ENCODE peak calls at places on chromosomes 16 and 17, in five cellular contexts. One of them, this sample, is unnamed.

GRCh38 chr17:80474231-80474932 is 2.0 kb downstream of the NPTX1 start:
- DNase-seq in prostate gland: peak; percentile 41
- DNase-seq in heart left ventricle: no peak
- DNase-seq in adrenal gland: no peak
- DNase-seq in HCT116: peak; percentile 58
- DNase-seq in this sample: no peak

GRCh38 chr17:43367588-43368242 is 31.1 kb upstream of the ARL4D start:
- DNase-seq in prostate gland: no peak
- DNase-seq in heart left ventricle: no peak
- DNase-seq in adrenal gland: no peak
- DNase-seq in HCT116: peak; percentile 96
- DNase-seq in this sample: no peak

GRCh38 chr16:82769845-82770244 is 143.1 kb downstream of the CDH13 start:
- DNase-seq in prostate gland: no peak
- DNase-seq in heart left ventricle: peak; percentile 27
- DNase-seq in adrenal gland: no peak
- DNase-seq in HCT116: no peak
- DNase-seq in this sample: no peak

GRCh38 chr17:74862108-74862901 is 2.6 kb upstream of the GRIN2C start:
- DNase-seq in prostate gland: no peak
- DNase-seq in heart left ventricle: peak; percentile 66
- DNase-seq in adrenal gland: peak; percentile 67
- DNase-seq in HCT116: no peak
- DNase-seq in this sample: peak; percentile 69

GRCh38 chr17:18257268-18257681 is 1.3 kb downstream of the FLII start:
- DNase-seq in prostate gland: peak; percentile 35
- DNase-seq in heart left ventricle: no peak
- DNase-seq in adrenal gland: peak; percentile 22
- DNase-seq in HCT116: no peak
- DNase-seq in this sample: no peak

GRCh38 chr17:28570716-28571254 is 539 bp downstream of the PIGS start:
- DNase-seq in prostate gland: peak; percentile 55
- DNase-seq in heart left ventricle: no peak
- DNase-seq in adrenal gland: peak; percentile 51
- DNase-seq in HCT116: no peak
- DNase-seq in this sample: no peak

GRCh38 chr16:89722392-89723278 is 1.3 kb downstream of the ZNF276 start:
- DNase-seq in prostate gland: peak; percentile 66
- DNase-seq in heart left ventricle: peak; percentile 68
- DNase-seq in adrenal gland: no peak
- DNase-seq in HCT116: peak; percentile 56
- DNase-seq in this sample: no peak

GRCh38 chr17:17414316-17414937 is 62.4 kb upstream of the MED9 start:
- DNase-seq in prostate gland: no peak
- DNase-seq in heart left ventricle: peak; percentile 35
- DNase-seq in adrenal gland: no peak
- DNase-seq in HCT116: no peak
- DNase-seq in this sample: no peak

GRCh38 chr17:66847704-66848103 is 12.8 kb downstream of the CACNG5 start:
- DNase-seq in prostate gland: no peak
- DNase-seq in heart left ventricle: no peak
- DNase-seq in adrenal gland: no peak
- DNase-seq in HCT116: no peak
- DNase-seq in this sample: no peak

GRCh38 chr17:2949469-2950044 is 113.8 kb downstream of the OR1D5 start:
- DNase-seq in prostate gland: no peak
- DNase-seq in heart left ventricle: no peak
- DNase-seq in adrenal gland: peak; percentile 74
- DNase-seq in HCT116: peak; percentile 75
- DNase-seq in this sample: peak; percentile 7

GRCh38 chr17:35079547-35079946 is 16.0 kb upstream of the RFFL start:
- DNase-seq in prostate gland: no peak
- DNase-seq in heart left ventricle: no peak
- DNase-seq in adrenal gland: no peak
- DNase-seq in HCT116: no peak
- DNase-seq in this sample: no peak

GRCh38 chr16:3734758-3735221 is 17.5 kb upstream of the TRAP1 start:
- DNase-seq in prostate gland: no peak
- DNase-seq in heart left ventricle: no peak
- DNase-seq in adrenal gland: no peak
- DNase-seq in HCT116: no peak
- DNase-seq in this sample: no peak

GRCh38 chr17:9409430-9409829 is 166.2 kb downstream of the STX8 start:
- DNase-seq in prostate gland: no peak
- DNase-seq in heart left ventricle: no peak
- DNase-seq in adrenal gland: no peak
- DNase-seq in HCT116: no peak
- DNase-seq in this sample: no peak
- H3K4me3 ChIP-seq in prostate gland: no peak overlapping the region
- H3K4me3 ChIP-seq in heart left ventricle: no peak overlapping the region
- H3K4me3 ChIP-seq in adrenal gland: no peak overlapping the region
- H3K4me3 ChIP-seq in HCT116: no peak overlapping the region
- H3K4me3 ChIP-seq in this sample: no peak overlapping the region

GRCh38 chr16:50322333-50322732 is 46.5 kb downstream of the BRD7 start:
- DNase-seq in prostate gland: no peak
- DNase-seq in heart left ventricle: no peak
- DNase-seq in adrenal gland: no peak
- DNase-seq in HCT116: no peak
- DNase-seq in this sample: no peak

GRCh38 chr16:50326264-50326663 is 42.5 kb downstream of the BRD7 start:
- DNase-seq in prostate gland: no peak
- DNase-seq in heart left ventricle: no peak
- DNase-seq in adrenal gland: no peak
- DNase-seq in HCT116: no peak
- DNase-seq in this sample: peak; percentile 58

GRCh38 chr16:50320310-50320709 is 48.5 kb downstream of the BRD7 start:
- DNase-seq in prostate gland: no peak
- DNase-seq in heart left ventricle: no peak
- DNase-seq in adrenal gland: no peak
- DNase-seq in HCT116: no peak
- DNase-seq in this sample: no peak

GRCh38 chr16:50324345-50324744 is 44.4 kb downstream of the BRD7 start:
- DNase-seq in prostate gland: no peak
- DNase-seq in heart left ventricle: no peak
- DNase-seq in adrenal gland: no peak
- DNase-seq in HCT116: no peak
- DNase-seq in this sample: no peak

DNA sequence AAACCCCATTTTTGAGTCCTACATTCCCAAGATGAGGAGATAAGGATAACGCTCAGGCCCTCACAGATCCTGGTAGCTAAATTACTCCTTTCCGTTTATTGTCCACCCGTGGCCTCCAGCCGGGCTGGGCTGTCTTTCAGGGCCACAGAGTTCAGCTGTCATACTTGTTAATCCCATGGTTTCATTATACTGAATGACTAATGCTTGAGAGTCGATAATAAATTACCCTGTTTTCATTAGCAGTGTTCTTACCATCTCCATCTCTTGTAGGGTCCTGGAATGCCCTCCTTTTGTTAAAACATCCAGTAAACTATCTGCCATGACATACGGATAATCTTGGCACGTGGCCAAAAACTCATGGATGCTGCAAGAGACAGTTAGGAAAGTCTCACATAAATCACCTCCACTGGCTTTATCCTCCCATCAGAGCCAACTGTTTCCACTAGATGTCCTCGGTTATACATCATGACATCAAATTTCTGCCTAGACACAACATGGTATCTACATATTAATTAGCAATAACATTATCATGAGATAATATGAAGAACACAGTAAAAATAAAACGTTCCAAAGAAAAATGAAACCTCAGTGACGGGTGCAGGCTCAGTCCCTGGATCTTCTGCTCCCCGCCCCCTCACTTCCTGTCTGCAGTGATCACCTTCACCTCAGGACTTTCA is 45.3 kb downstream of the BRD7 start:
- DNase-seq in prostate gland: no peak
- DNase-seq in heart left ventricle: peak; percentile 9
- DNase-seq in adrenal gland: no peak
- DNase-seq in HCT116: peak; percentile 21
- DNase-seq in this sample: no peak
- TF ChIP-seq CTCF in prostate gland: peak; percentile 15
- TF ChIP-seq CTCF in heart left ventricle: no peak
- TF ChIP-seq CTCF in adrenal gland: peak; percentile 17
- TF ChIP-seq CTCF in HCT116: peak; percentile 25
- TF ChIP-seq CTCF in this sample: no peak

GRCh38 chr16:67246945-67247697 is at the start of gene FHOD1:
- DNase-seq in prostate gland: peak; percentile 97
- DNase-seq in heart left ventricle: peak; percentile 98
- DNase-seq in adrenal gland: peak; percentile 99
- DNase-seq in HCT116: peak; percentile 83
- DNase-seq in this sample: peak; percentile 100
- TF ChIP-seq POLR2A in prostate gland: peak; percentile 89
- TF ChIP-seq POLR2A in heart left ventricle: peak; percentile 75
- TF ChIP-seq POLR2A in adrenal gland: peak; percentile 98
- TF ChIP-seq POLR2A in HCT116: peak; percentile 41
- TF ChIP-seq POLR2A in this sample: peak; percentile 60

GRCh38 chr17:7249219-7249618 is 2.3 kb downstream of the CTDNEP1 start:
- DNase-seq in prostate gland: no peak
- DNase-seq in heart left ventricle: no peak
- DNase-seq in adrenal gland: no peak
- DNase-seq in HCT116: no peak
- DNase-seq in this sample: no peak
- H3K4me3 ChIP-seq in prostate gland: no peak overlapping the region
- H3K4me3 ChIP-seq in heart left ventricle: no peak overlapping the region
- H3K4me3 ChIP-seq in adrenal gland: no peak overlapping the region
- H3K4me3 ChIP-seq in HCT116: no peak overlapping the region
- H3K4me3 ChIP-seq in this sample: no peak overlapping the region

GRCh38 chr17:82525712-82526111 is 6.2 kb downstream of the FOXK2 start:
- DNase-seq in prostate gland: no peak
- DNase-seq in heart left ventricle: no peak
- DNase-seq in adrenal gland: no peak
- DNase-seq in HCT116: no peak
- DNase-seq in this sample: no peak

GRCh38 chr17:82527893-82528292 is 8.4 kb downstream of the FOXK2 start:
- DNase-seq in prostate gland: no peak
- DNase-seq in heart left ventricle: no peak
- DNase-seq in adrenal gland: no peak
- DNase-seq in HCT116: no peak
- DNase-seq in this sample: no peak

GRCh38 chr17:82531431-82531881 is 11.9 kb downstream of the FOXK2 start:
- DNase-seq in prostate gland: no peak
- DNase-seq in heart left ventricle: no peak
- DNase-seq in adrenal gland: no peak
- DNase-seq in HCT116: no peak
- DNase-seq in this sample: no peak

GRCh38 chr17:82529914-82530300 is 10.4 kb downstream of the FOXK2 start:
- DNase-seq in prostate gland: no peak
- DNase-seq in heart left ventricle: no peak
- DNase-seq in adrenal gland: no peak
- DNase-seq in HCT116: no peak
- DNase-seq in this sample: no peak

GRCh38 chr17:82528484-82529265 is 9.1 kb downstream of the FOXK2 start:
- DNase-seq in prostate gland: peak; percentile 86
- DNase-seq in heart left ventricle: peak; percentile 58
- DNase-seq in adrenal gland: peak; percentile 84
- DNase-seq in HCT116: peak; percentile 31
- DNase-seq in this sample: no peak
- TF ChIP-seq CTCF in prostate gland: peak; percentile 64
- TF ChIP-seq CTCF in heart left ventricle: peak; percentile 32
- TF ChIP-seq CTCF in adrenal gland: peak; percentile 68
- TF ChIP-seq CTCF in HCT116: no peak
- TF ChIP-seq CTCF in this sample: no peak

DNA sequence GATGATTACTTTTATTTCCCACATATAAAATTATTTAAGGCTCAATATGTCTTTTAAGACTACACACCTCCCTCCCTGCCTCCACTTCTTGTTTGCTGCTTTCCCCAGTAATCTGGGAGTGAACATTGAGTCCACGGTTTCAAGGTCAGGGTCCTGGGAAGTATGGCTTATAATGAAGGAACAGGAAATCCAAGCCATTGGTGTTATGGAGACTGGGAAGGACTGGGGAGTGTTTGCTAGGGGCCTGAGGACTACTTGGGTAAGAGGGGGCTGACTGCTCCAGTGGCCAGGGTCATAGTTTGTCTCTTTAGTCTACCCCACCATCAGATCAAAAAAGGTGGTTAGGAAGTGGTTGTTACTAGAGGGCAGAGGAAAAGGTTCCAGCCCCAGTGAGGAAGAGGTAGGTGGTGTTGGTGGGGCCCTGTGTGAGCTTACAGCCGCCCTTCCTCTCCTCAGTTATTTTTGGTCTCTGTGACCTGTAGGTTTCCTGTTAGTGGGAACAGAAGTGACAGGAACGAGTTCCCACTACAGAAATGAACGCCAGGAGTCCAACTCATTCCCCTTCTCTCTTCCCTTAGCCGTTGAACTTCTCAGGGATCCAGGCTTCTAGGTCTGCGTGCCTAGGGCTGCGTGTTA is 742 bp upstream of the SLC16A13 start:
- DNase-seq in prostate gland: no peak
- DNase-seq in heart left ventricle: peak; percentile 50
- DNase-seq in adrenal gland: no peak
- DNase-seq in HCT116: no peak
- DNase-seq in this sample: no peak
- TF ChIP-seq POLR2A in prostate gland: no peak
- TF ChIP-seq POLR2A in heart left ventricle: no peak
- TF ChIP-seq POLR2A in adrenal gland: no peak
- TF ChIP-seq POLR2A in HCT116: no peak
- TF ChIP-seq POLR2A in this sample: no peak

DNA sequence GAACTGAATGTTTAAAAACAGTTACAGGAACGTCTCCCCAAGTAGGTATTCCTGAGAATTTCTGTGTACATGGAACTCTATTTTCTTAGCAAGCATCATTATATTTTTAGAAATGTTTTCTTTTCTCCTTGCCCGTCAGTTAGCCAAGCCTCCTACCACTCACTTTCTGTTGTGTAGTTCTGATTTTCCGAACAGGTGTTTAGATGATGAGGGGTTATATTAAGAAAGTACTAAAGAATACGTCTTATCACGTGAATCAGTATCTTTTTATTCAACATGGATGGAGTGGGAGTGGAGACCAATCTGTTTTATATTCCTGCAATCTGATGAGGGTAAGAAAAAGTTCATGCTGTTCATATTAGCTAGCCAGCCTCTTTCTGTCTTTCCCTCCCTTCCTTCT is 29.4 kb downstream of the MSI2 start:
- DNase-seq in prostate gland: no peak
- DNase-seq in heart left ventricle: no peak
- DNase-seq in adrenal gland: no peak
- DNase-seq in HCT116: no peak
- DNase-seq in this sample: no peak
- H3K4me3 ChIP-seq in prostate gland: no peak overlapping the region
- H3K4me3 ChIP-seq in heart left ventricle: no peak overlapping the region
- H3K4me3 ChIP-seq in adrenal gland: no peak overlapping the region
- H3K4me3 ChIP-seq in HCT116: no peak overlapping the region
- H3K4me3 ChIP-seq in this sample: peak overlapping the region; percentile 7

DNA sequence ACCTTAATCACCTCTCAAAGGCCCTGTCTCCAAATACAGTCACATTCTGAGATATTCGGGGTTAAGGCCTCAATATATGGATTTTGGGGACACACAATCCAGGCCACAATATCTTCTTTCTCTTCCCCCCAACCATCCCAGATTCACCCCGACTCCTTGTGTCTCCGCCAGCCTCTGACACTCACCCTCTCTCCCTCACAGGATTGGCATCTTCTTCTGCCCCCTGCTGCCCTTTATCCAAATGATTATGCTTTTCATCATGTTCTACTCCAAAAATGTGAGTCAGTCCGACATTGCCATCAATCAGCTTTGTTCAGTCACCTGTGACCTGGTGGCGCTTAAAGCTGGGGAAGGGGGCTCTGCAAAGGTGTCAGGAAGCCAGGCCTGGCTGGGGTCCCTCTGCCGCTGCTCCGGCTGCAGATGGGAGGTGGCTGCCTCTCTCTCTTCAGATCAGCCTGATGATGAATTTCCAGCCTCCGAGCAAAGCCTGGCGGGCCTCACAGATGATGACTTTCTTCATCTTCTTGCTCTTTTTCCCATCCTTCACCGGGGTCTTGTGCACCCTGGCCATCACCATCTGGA is 35.1 kb downstream of the GDE1 start:
- DNase-seq in prostate gland: no peak
- DNase-seq in heart left ventricle: no peak
- DNase-seq in adrenal gland: no peak
- DNase-seq in HCT116: no peak
- DNase-seq in this sample: no peak
- TF ChIP-seq CTCF in prostate gland: no peak
- TF ChIP-seq CTCF in heart left ventricle: no peak
- TF ChIP-seq CTCF in adrenal gland: no peak
- TF ChIP-seq CTCF in HCT116: peak; percentile 32
- TF ChIP-seq CTCF in this sample: no peak